ENCODE peak calls at places on chromosomes 16 and 17, in ten cellular contexts. L, J, K, M, H, Y, E, P, V and I are unnamed samples.

GRCh38 chr16:53069772-53070171 is 15.0 kb downstream of the CHD9 start:
- DNase-seq in L (no peak), M (no peak), K (no peak), J (no peak), P (no peak), Y (no peak), H (no peak), V (no peak), E (no peak), I (no peak)

GRCh38 chr16:88323546-88324330 is 59.0 kb upstream of the ZNF469 start:
- DNase-seq in H (no peak), V (no peak), J (peak), E (no peak), Y (no peak), L (no peak), K (no peak), M (no peak), P (no peak), I (no peak)

GRCh38 chr16:30494709-30495108 is 22.2 kb downstream of the ITGAL start:
- DNase-seq in Y (no peak), P (no peak), L (no peak), H (no peak), M (no peak), J (no peak), K (no peak), E (no peak), V (no peak), I (no peak)

GRCh38 chr17:31251618-31252328 is 45.3 kb downstream of the OMG start:
- DNase-seq in H (no peak), E (no peak), L (no peak), P (no peak), M (no peak), V (no peak), Y (no peak), K (no peak), J (no peak), I (no peak)

GRCh38 chr17:1367351-1367745 is 32.7 kb downstream of the YWHAE start:
- DNase-seq in Y (no peak), P (peak), H (no peak), V (no peak), M (no peak), L (no peak), J (no peak), K (no peak), E (no peak), I (no peak)

GRCh38 chr16:57022445-57022844 is 33.1 kb downstream of the NLRC5 start:
- DNase-seq in V (no peak), J (no peak), M (no peak), P (no peak), L (no peak), H (peak), K (no peak), Y (no peak), E (no peak), I (no peak)

GRCh38 chr17:11493947-11494346 is 104.3 kb upstream of the DNAH9 start:
- DNase-seq in L (no peak), Y (peak), V (no peak), J (no peak), E (no peak), H (no peak), K (peak), P (no peak), M (no peak), I (no peak)

GRCh38 chr16:29915590-29916247 is 10.3 kb downstream of the KCTD13 start:
- DNase-seq in K (no peak), Y (no peak), J (no peak), H (no peak), P (no peak), E (no peak), M (no peak), L (no peak), V (no peak), I (no peak)

GRCh38 chr17:9666461-9667050 is 21.2 kb downstream of the USP43 start:
- DNase-seq in M (no peak), Y (no peak), P (no peak), J (no peak), V (no peak), H (no peak), E (no peak), L (no peak), K (no peak), I (no peak)

GRCh38 chr17:67059372-67059771 is 15.0 kb downstream of the CACNG1 start:
- DNase-seq in E (no peak), Y (no peak), L (no peak), H (no peak), K (no peak), P (no peak), M (no peak), J (no peak), V (no peak), I (no peak)

GRCh38 chr16:73092236-73092781 is 44.4 kb upstream of the ZFHX3 start:
- DNase-seq in J (no peak), L (no peak), E (no peak), H (no peak), P (no peak), V (no peak), M (no peak), K (no peak), Y (no peak), I (no peak)

GRCh38 chr17:72764632-72765041 is 327.9 kb downstream of the SLC39A11 start:
- DNase-seq in K (no peak), Y (no peak), J (no peak), P (no peak), M (no peak), E (no peak), V (no peak), H (no peak), L (peak), I (no peak)

GRCh38 chr16:4465977-4466779 is 8.2 kb downstream of the NMRAL1 start:
- DNase-seq in P (no peak), L (no peak), Y (no peak), K (no peak), M (no peak), H (no peak), E (no peak), J (no peak), V (peak), I (no peak)

GRCh38 chr17:76685846-76686245 is 24.9 kb downstream of the MXRA7 start:
- DNase-seq in H (no peak), L (no peak), Y (no peak), E (no peak), P (no peak), J (no peak), V (no peak), K (no peak), M (no peak), I (no peak)

GRCh38 chr17:13947499-13947898 is 121.8 kb upstream of the COX10 start:
- DNase-seq in H (no peak), K (no peak), J (no peak), M (no peak), P (no peak), E (no peak), Y (no peak), V (no peak), L (no peak), I (no peak)

GRCh38 chr16:85286970-85287814 is 174.9 kb upstream of the CIBAR2 start:
- DNase-seq in L (no peak), P (no peak), H (peak), E (peak), V (no peak), Y (peak), J (peak), K (no peak), M (no peak), I (no peak)

GRCh38 chr16:21263640-21264211 is 14.4 kb downstream of the CRYM start:
- DNase-seq in H (no peak), E (peak), K (no peak), Y (peak), J (no peak), V (no peak), P (no peak), L (no peak), M (no peak), I (no peak)

GRCh38 chr16:11757671-11758545 is 15.3 kb upstream of the TXNDC11 start:
- DNase-seq in H (no peak), E (no peak), V (no peak), P (no peak), M (no peak), J (no peak), Y (no peak), K (no peak), L (peak), I (no peak)

GRCh38 chr17:34218757-34219156 is 36.3 kb upstream of the CCL2 start:
- DNase-seq in K (no peak), L (no peak), H (no peak), E (no peak), J (no peak), V (no peak), Y (no peak), M (no peak), P (no peak), I (no peak)

GRCh38 chr17:77692571-77693161 is 265.8 kb upstream of the TNRC6C start:
- DNase-seq in H (no peak), J (no peak), K (peak), E (no peak), P (no peak), M (no peak), Y (no peak), V (no peak), L (no peak), I (peak)

GRCh38 chr16:50263940-50264929 is 2.1 kb upstream of the ADCY7 start:
- DNase-seq in H (no peak), M (no peak), J (no peak), K (no peak), L (no peak), Y (no peak), P (no peak), E (no peak), V (no peak), I (no peak)

GRCh38 chr16:56362706-56363105 is 62.6 kb downstream of the AMFR start:
- DNase-seq in H (no peak), Y (no peak), J (no peak), E (no peak), P (no peak), K (no peak), V (no peak), L (no peak), M (no peak), I (no peak)

GRCh38 chr17:66468241-66469087 is 166.1 kb downstream of the PRKCA start:
- DNase-seq in P (no peak), E (no peak), M (no peak), Y (no peak), J (no peak), V (no peak), K (no peak), H (no peak), L (no peak), I (no peak)

GRCh38 chr17:48952904-48953303 is 8.3 kb upstream of the SNF8 start:
- DNase-seq in M (no peak), H (no peak), J (no peak), K (no peak), E (no peak), L (no peak), P (no peak), V (no peak), Y (no peak), I (no peak)

GRCh38 chr17:66726846-66727245 is 108.1 kb upstream of the CACNG5 start:
- DNase-seq in Y (no peak), M (no peak), K (no peak), V (no peak), P (no peak), J (no peak), L (no peak), E (no peak), H (peak), I (no peak)

GRCh38 chr17:15945493-15946209 is 721 bp downstream of the ADORA2B start:
- DNase-seq in P (no peak), M (no peak), L (no peak), H (peak), E (peak), V (no peak), J (no peak), Y (no peak), K (no peak), I (no peak)

GRCh38 chr17:78374631-78375274 is 3.7 kb upstream of the PGS1 start:
- DNase-seq in H (no peak), L (no peak), J (no peak), P (no peak), K (no peak), E (peak), V (no peak), M (no peak), Y (no peak), I (no peak)

GRCh38 chr17:15341385-15341849 is at the start of gene TEKT3:
- DNase-seq in L (no peak), V (peak), H (peak), E (peak), Y (peak), M (peak), J (peak), K (peak), P (peak), I (peak)

GRCh38 chr16:25198021-25198420 is 18.7 kb upstream of the AQP8 start:
- DNase-seq in Y (no peak), P (no peak), J (no peak), K (no peak), L (no peak), H (no peak), E (no peak), M (no peak), V (no peak), I (peak)

GRCh38 chr17:18185832-18186231 is 2.2 kb downstream of the ALKBH5 start:
- DNase-seq in E (no peak), Y (no peak), V (no peak), P (no peak), M (no peak), K (no peak), L (no peak), J (no peak), H (no peak), I (no peak)

GRCh38 chr17:40095944-40096791 is 4.2 kb downstream of the NR1D1 start:
- DNase-seq in H (peak), Y (no peak), P (no peak), K (no peak), V (peak), M (no peak), J (peak), L (no peak), E (no peak), I (no peak)

DNA sequence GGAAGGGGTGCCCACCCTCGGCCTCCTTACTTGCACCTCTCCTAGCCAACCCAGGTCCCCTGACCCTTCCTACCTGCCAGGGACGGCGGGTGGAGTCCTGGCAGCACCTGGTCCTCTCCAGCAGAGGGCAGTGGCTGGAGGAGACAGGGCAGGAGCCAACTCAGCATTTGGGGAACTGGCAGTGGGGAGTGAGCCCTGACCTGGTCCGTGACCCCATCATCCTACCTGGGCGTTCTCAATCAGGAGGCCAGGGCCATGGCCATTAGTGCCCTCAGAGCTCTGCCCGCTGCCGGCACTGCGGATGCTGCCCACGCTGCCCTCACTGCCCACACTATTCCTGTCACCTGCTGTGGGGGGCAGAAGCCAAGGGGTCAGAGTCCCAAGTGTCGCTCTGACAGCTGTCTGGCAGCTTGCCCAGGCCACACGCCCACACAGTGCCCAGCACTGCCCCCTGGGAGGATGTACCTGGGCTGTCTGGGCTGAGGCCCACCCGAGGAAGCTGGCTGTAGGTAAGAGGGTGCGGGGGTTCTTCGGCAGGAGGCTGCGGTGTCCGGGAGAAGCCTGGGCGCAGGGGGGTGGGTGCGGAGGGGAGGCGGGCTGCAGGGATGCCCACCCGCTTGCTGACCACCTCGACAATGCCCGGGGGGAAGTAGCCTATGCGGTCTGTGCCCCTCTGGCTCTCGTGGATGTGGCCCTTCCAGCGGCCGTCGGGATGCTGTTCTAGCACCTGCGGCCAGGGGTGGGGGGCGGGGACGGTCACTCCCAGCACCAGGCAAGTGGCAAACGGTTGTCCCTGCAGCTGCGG is 10.8 kb downstream of the CASKIN2 start:
- DNase-seq in V (no peak), H (no peak), E (no peak), K (no peak), J (no peak), L (no peak), P (no peak), Y (peak), M (peak), I (no peak)
- TF ChIP-seq CTCF in V (peak), H (peak), E (peak), K (peak), J (peak), L (peak), P (peak), Y (peak), M (peak), I (peak)

GRCh38 chr17:29115435-29115834 is 64.8 kb downstream of the MYO18A start:
- DNase-seq in K (no peak), J (no peak), E (no peak), H (no peak), M (no peak), L (no peak), V (no peak), Y (peak), P (no peak), I (no peak)

GRCh38 chr17:29114141-29114540 is 66.1 kb downstream of the MYO18A start:
- DNase-seq in J (no peak), H (no peak), E (no peak), M (no peak), Y (no peak), V (no peak), K (no peak), P (no peak), L (no peak), I (no peak)

GRCh38 chr17:29111816-29112499 is 68.2 kb downstream of the MYO18A start:
- DNase-seq in J (peak), P (no peak), H (peak), K (peak), M (peak), L (no peak), Y (peak), V (peak), E (peak), I (no peak)

GRCh38 chr17:29112780-29113295 is 67.4 kb downstream of the MYO18A start:
- DNase-seq in Y (no peak), E (no peak), P (no peak), H (no peak), L (no peak), J (peak), K (no peak), M (peak), V (peak), I (no peak)

DNA sequence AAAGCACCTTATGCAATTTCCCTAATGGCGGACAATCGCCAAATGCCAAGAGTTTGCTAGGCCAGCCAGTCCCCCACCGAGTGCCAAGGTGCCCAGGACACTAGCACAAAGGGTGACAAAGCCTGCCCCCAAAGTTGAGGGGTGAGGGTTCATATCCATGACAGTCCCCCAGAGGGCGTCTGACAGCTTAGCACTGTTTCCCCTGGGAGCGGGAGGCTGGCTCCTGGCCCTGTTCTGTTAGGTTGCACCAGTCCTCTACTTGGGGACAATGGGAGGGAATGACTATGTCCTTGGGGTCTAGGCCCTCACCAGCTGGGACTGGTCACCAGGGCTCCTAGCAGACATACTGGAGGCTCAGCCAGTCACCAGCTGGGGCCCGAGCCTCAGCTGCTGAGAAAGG is 66.9 kb downstream of the MYO18A start:
- DNase-seq in J (peak), Y (peak), M (no peak), H (no peak), E (no peak), L (no peak), K (no peak), V (no peak), P (no peak), I (no peak)
- TF ChIP-seq CTCF in J (peak), Y (peak), M (no peak), H (no peak), E (no peak), L (no peak), K (no peak), V (no peak), P (no peak), I (no peak)

GRCh38 chr17:44522883-44523671 is 19.9 kb upstream of the GPATCH8 start:
- DNase-seq in L (no peak), M (peak), P (no peak), K (no peak), Y (peak), H (peak), J (peak), V (peak), E (peak), I (no peak)
- TF ChIP-seq CTCF in L (peak), M (peak), P (peak), K (peak), Y (peak), H (peak), J (peak), V (peak), E (peak), I (peak)

GRCh38 chr17:7147772-7148171 is 31.4 kb downstream of the ASGR1 start:
- DNase-seq in J (no peak), E (no peak), K (no peak), V (no peak), M (no peak), H (no peak), L (no peak), P (no peak), Y (no peak), I (no peak)
- TF ChIP-seq CTCF in J (no peak), E (no peak), K (no peak), V (no peak), M (no peak), H (no peak), L (no peak), P (no peak), Y (peak), I (no peak)

GRCh38 chr16:78005881-78006280 is 16.5 kb upstream of the CLEC3A start:
- DNase-seq in K (no peak), P (no peak), E (no peak), H (no peak), Y (peak), M (no peak), J (no peak), V (no peak), L (no peak), I (no peak)

GRCh38 chr16:78007121-78007520 is 15.2 kb upstream of the CLEC3A start:
- DNase-seq in H (no peak), L (no peak), E (no peak), M (no peak), K (no peak), P (no peak), V (no peak), J (no peak), Y (no peak), I (no peak)

GRCh38 chr16:78004501-78004900 is 17.8 kb upstream of the CLEC3A start:
- DNase-seq in J (no peak), H (no peak), M (no peak), L (no peak), E (no peak), V (no peak), K (no peak), P (no peak), Y (no peak), I (no peak)

GRCh38 chr16:77998350-77999023 is 23.9 kb upstream of the CLEC3A start:
- DNase-seq in M (no peak), L (no peak), K (no peak), V (no peak), J (no peak), P (no peak), E (no peak), Y (no peak), H (no peak), I (no peak)

GRCh38 chr16:78002915-78003538 is 19.3 kb upstream of the CLEC3A start:
- DNase-seq in J (peak), K (peak), H (peak), Y (peak), L (peak), V (peak), E (peak), P (peak), M (peak), I (no peak)
- TF ChIP-seq CTCF in J (peak), K (peak), H (peak), Y (peak), L (peak), V (peak), E (peak), P (peak), M (peak), I (peak)

GRCh38 chr17:82334622-82335394 is 1.2 kb upstream of the SECTM1 start:
- DNase-seq in H (no peak), L (no peak), J (peak), P (no peak), E (no peak), Y (no peak), M (no peak), K (no peak), V (no peak), I (no peak)
- TF ChIP-seq CTCF in H (no peak), L (no peak), J (no peak), P (no peak), E (no peak), Y (no peak), M (no peak), K (no peak), V (no peak), I (no peak)

GRCh38 chr17:44008205-44008909 is 3.9 kb downstream of the NAGS start:
- DNase-seq in H (no peak), Y (no peak), V (no peak), E (no peak), M (no peak), P (no peak), K (no peak), L (no peak), J (no peak), I (no peak)
- TF ChIP-seq CTCF in H (no peak), Y (peak), V (no peak), E (no peak), M (no peak), P (no peak), K (no peak), L (no peak), J (no peak), I (no peak)